ENCODE peak calls at places on chromosome 15, in four cellular contexts. Y is fibroblast of lung, F is endothelial cell of umbilical vein, G is hepatocyte. P is an unnamed sample.

GRCh38 chr15:23866832-23867231 is 179.7 kb upstream of the NDN start:
- DNase-seq in Y (no peak), F (no peak), G (peak; percentile 27), P (peak; percentile 36)

GRCh38 chr15:67064607-67065530 is 533 bp upstream of the SMAD3 start:
- DNase-seq in Y (peak; percentile 72), F (peak; percentile 9), G (peak; percentile 82), P (peak; percentile 68)

GRCh38 chr15:48273047-48273446 is 58.2 kb upstream of the DUT start:
- DNase-seq in Y (no peak), F (no peak), G (no peak), P (no peak)

GRCh38 chr15:33425149-33425548 is 114.4 kb downstream of the RYR3 start:
- DNase-seq in Y (peak; percentile 50), F (no peak), G (peak; percentile 21), P (no peak)

GRCh38 chr15:91465086-91465485 is 365.0 kb downstream of the SV2B start:
- DNase-seq in Y (no peak), F (no peak), G (no peak), P (no peak)

GRCh38 chr15:77866186-77866585 is 211.3 kb downstream of the TBC1D2B start:
- DNase-seq in Y (no peak), F (no peak), G (no peak), P (no peak)

GRCh38 chr15:54803987-54804386 is 392.8 kb downstream of the RSL24D1 start:
- DNase-seq in Y (no peak), F (no peak), G (no peak), P (no peak)

GRCh38 chr15:45314960-45315359 is 62.9 kb downstream of the SLC28A2 start:
- DNase-seq in Y (peak; percentile 5), F (no peak), G (peak; percentile 55), P (peak; percentile 58)

GRCh38 chr15:44726568-44727461 is 9.5 kb upstream of the TRIM69 start:
- DNase-seq in Y (peak; percentile 93), F (peak; percentile 93), G (peak; percentile 82), P (no peak)

GRCh38 chr15:41607033-41607432 is 48.0 kb downstream of the TYRO3 start:
- DNase-seq in Y (peak; percentile 99), F (peak; percentile 23), G (peak; percentile 17), P (no peak)

GRCh38 chr15:70311821-70312220 is 214.1 kb upstream of the TLE3 start:
- DNase-seq in Y (no peak), F (no peak), G (no peak), P (no peak)

GRCh38 chr15:64934023-64934422 is 22.3 kb downstream of the ANKDD1A start:
- DNase-seq in Y (no peak), F (no peak), G (no peak), P (no peak)

GRCh38 chr15:43794269-43795037 is 2.3 kb downstream of the SERF2 start:
- DNase-seq in Y (peak; percentile 72), F (peak; percentile 9), G (no peak), P (no peak)

GRCh38 chr15:94305133-94305532 is 73.8 kb downstream of the MCTP2 start:
- DNase-seq in Y (peak; percentile 24), F (no peak), G (no peak), P (no peak)

GRCh38 chr15:66885281-66885915 is 180.0 kb upstream of the SMAD3 start:
- DNase-seq in Y (no peak), F (no peak), G (no peak), P (no peak)

GRCh38 chr15:81163961-81164800 is 30.1 kb downstream of the CFAP161 start:
- DNase-seq in Y (peak; percentile 91), F (no peak), G (no peak), P (peak; percentile 12)

GRCh38 chr15:88802991-88803240 is 320 bp upstream of the ACAN start:
- DNase-seq in Y (no peak), F (no peak), G (no peak), P (no peak)

GRCh38 chr15:90989040-90989768 is 5.1 kb downstream of the PRC1 start:
- DNase-seq in Y (no peak), F (no peak), G (no peak), P (no peak)

GRCh38 chr15:64096486-64097431 is 977 bp downstream of the SNX1 start:
- DNase-seq in Y (peak; percentile 55), F (peak; percentile 61), G (peak; percentile 31), P (peak; percentile 42)

GRCh38 chr15:34334676-34335075 is 2.9 kb downstream of the SLC12A6 start:
- DNase-seq in Y (no peak), F (peak; percentile 37), G (no peak), P (no peak)

GRCh38 chr15:71252036-71252898 is 137.0 kb downstream of the THSD4 start:
- DNase-seq in Y (peak; percentile 61), F (peak; percentile 58), G (peak; percentile 78), P (no peak)

GRCh38 chr15:94238539-94239118 is 7.3 kb downstream of the MCTP2 start:
- DNase-seq in Y (no peak), F (no peak), G (no peak), P (no peak)

GRCh38 chr15:60426870-60427528 is 29.2 kb upstream of the ANXA2 start:
- DNase-seq in Y (peak; percentile 84), F (peak; percentile 26), G (peak; percentile 23), P (no peak)

GRCh38 chr15:67240235-67241131 is 14.0 kb downstream of the AAGAB start:
- DNase-seq in Y (no peak), F (peak; percentile 16), G (peak; percentile 30), P (no peak)

GRCh38 chr15:55770261-55770660 is 27.3 kb upstream of the PRTG start:
- DNase-seq in Y (no peak), F (no peak), G (peak; percentile 42), P (no peak)

GRCh38 chr15:95279277-95280019 is 1048.1 kb downstream of the MCTP2 start:
- DNase-seq in Y (no peak), F (no peak), G (no peak), P (no peak)

GRCh38 chr15:50128266-50128665 is 9.2 kb upstream of the ATP8B4 start:
- DNase-seq in Y (no peak), F (no peak), G (peak; percentile 19), P (no peak)

GRCh38 chr15:51312132-51312531 is 26.3 kb downstream of the CYP19A1 start:
- DNase-seq in Y (peak; percentile 48), F (no peak), G (peak; percentile 59), P (no peak)

GRCh38 chr15:96353931-96354730 is 23.6 kb downstream of the NR2F2 start:
- DNase-seq in Y (peak; percentile 67), F (peak; percentile 87), G (peak; percentile 61), P (peak; percentile 88)

GRCh38 chr15:35674873-35675781 is 129.2 kb upstream of the DPH6 start:
- DNase-seq in Y (peak; percentile 51), F (peak; percentile 62), G (peak; percentile 22), P (no peak)

DNA sequence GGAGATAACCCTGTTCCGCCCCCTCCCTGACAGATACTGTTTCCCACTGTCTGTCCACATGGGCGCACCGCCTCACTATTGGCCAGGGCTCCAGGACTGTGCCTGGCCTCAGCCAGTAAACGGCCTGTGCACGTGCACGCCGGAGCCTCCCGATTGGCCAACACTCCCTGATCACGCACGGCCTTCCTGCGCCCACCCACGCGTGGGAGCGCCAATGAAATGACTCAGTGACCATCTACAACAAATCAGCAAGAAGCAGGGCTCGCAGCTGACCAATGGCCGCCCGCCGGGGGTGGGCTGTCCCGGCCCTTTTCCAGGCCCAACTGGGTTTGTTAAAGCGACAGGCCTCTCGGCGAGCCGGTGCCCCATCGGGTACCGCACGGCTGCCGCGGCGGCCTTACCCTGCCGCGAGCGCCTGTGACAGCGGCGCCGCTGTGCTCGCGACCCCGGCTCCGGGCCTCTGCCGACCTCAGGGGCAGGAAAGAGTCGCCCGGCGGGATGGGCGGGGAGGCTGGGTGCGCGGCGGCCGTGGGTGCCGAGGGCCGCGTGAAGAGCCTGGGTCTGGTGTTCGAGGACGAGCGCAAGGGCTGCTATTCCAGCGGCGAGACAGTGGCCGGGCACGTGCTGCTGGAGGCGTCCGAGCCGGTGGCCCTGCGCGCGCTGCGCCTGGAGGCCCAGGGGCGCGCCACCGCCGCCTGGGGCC is at the start of gene ARRDC4:
- DNase-seq in Y (peak; percentile 100), F (peak; percentile 100), G (peak; percentile 99), P (peak; percentile 99)
- TF ChIP-seq EZH2 in Y (no peak), F (peak; percentile 73), G (no peak), P (peak; percentile 19)

GRCh38 chr15:58738051-58738707 is 11.3 kb downstream of the ADAM10 start:
- DNase-seq in Y (no peak), F (peak; percentile 69), G (no peak), P (no peak)
- H3K4me2 ChIP-seq in Y (peak overlapping the region; percentile 48), F (peak overlapping the region; percentile 74), G (no peak overlapping the region), P (no peak overlapping the region)

GRCh38 chr15:25182098-25182478 is 227.3 kb downstream of the SNRPN start:
- DNase-seq in Y (no peak), F (no peak), G (no peak), P (no peak)
- H3K9me3 ChIP-seq in Y (no peaks in the 10 kb centered on the region), F (peaks cover 12% of the 10 kb centered on the region), G (no peaks in the 10 kb centered on the region), P (no peaks in the 10 kb centered on the region)

DNA sequence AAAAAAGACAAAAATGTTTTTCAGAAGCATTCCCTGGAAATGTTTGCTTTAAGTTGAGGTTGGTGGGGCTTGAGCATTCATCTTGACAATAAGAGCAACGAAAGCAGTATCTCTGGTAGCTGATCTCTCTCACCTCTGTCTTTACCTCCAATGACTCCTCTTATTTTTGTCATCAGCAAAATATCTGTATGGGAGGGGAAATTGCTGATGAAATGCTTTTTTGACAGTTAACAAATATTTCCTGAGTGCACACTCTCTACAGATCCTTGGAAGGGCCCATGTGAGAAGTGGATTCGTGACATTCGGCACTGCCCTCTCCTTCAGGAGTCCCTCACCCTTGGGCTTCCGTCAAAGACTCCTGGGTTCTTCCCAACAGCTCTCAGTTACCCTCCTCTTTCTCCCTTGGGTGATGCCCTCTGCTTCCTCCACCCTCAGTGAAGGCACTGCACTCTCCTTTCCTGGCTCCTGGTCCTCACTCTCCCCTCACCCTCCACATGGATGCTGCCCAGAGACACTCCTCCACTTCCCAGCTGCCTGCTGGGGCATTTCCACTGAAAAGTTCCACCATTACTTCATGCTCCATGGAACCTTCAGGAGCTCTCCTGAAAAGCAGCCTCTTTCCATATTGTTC is 2.9 kb upstream of the CGNL1 start:
- DNase-seq in Y (no peak), F (no peak), G (no peak), P (no peak)
- TF ChIP-seq EZH2 in Y (no peak), F (no peak), G (no peak), P (no peak)

DNA sequence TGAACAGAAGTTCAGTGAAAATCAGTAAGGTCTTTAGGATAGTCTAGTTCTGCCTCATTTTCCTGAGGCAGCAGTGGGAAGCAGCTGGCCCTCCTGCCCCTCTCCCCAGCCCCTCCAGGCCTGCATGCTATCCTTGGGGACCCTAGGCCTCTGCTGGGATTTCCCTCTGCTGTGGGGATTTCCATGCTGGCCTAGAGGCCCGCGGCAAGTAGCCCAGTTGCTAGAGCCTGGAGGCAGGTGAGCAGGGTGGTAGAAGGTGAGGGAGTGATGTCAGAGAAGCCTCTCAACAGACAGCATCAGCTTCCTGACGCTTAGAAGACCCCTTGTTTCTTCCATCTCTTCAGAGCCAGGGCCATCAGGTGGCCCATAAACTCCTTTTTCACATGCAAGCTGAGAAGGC is 305.8 kb upstream of the THBS1 start:
- DNase-seq in Y (no peak), F (no peak), G (no peak), P (no peak)
- H3K4me2 ChIP-seq in Y (no peak overlapping the region), F (no peak overlapping the region), G (no peak overlapping the region), P (no peak overlapping the region)

GRCh38 chr15:22251422-22251821 is 171.1 kb downstream of the OR4M2 start:
- DNase-seq in Y (no peak), F (no peak), G (no peak), P (no peak)
- H3K9me3 ChIP-seq in Y (peaks cover 7% of the 10 kb centered on the region), F (peaks cover 23% of the 10 kb centered on the region), G (peaks cover 10% of the 10 kb centered on the region), P (peaks cover 67% of the 10 kb centered on the region)

P was measured in neural progenitor cell.